ENCODE peak calls at places on chromosomes 1 and 21, in eight cellular contexts. G is RWPE1, Q is ovary, O is H9, W is thoracic aorta, I is GM12864, F is neural progenitor cell, R is osteocyte. D is an unnamed sample.

GRCh38 chr1:40379785-40380452 is 6.4 kb downstream of the SMAP2 start:
- DNase-seq in G (no peak), Q (no peak), O (no peak), W (no peak), I (no peak), F (no peak), R (no peak), D (no peak)

GRCh38 chr1:241396747-241397691 is 40.0 kb upstream of the RGS7 start:
- DNase-seq in G (no peak), Q (no peak), O (no peak), W (no peak), I (no peak), F (no peak), R (no peak), D (no peak)

GRCh38 chr1:35426097-35426586 is 131.1 kb downstream of the KIAA0319L start:
- DNase-seq in G (no peak), Q (no peak), O (no peak), W (no peak), I (no peak), F (no peak), R (no peak), D (no peak)

GRCh38 chr1:228988655-228989054 is 253.4 kb downstream of the RHOU start:
- DNase-seq in G (no peak), Q (peak), O (no peak), W (no peak), I (no peak), F (no peak), R (no peak), D (no peak)

GRCh38 chr1:215567491-215568286 is 585 bp downstream of the KCTD3 start:
- DNase-seq in G (peak), Q (peak), O (peak), W (no peak), I (peak), F (peak), R (no peak), D (peak)

GRCh38 chr1:25820247-25821111 is 725 bp downstream of the MTFR1L start:
- DNase-seq in G (peak), Q (peak), O (peak), W (no peak), I (peak), F (peak), R (no peak), D (peak)

GRCh38 chr1:45730075-45730779 is 20.2 kb downstream of the IPP start:
- DNase-seq in G (peak), Q (no peak), O (no peak), W (no peak), I (no peak), F (no peak), R (no peak), D (no peak)

GRCh38 chr1:48761986-48762385 is 14.7 kb downstream of the BEND5 start:
- DNase-seq in G (no peak), Q (no peak), O (no peak), W (no peak), I (no peak), F (no peak), R (no peak), D (no peak)

GRCh38 chr1:166843769-166844596 is 4.7 kb downstream of the POGK start:
- DNase-seq in G (no peak), Q (no peak), O (no peak), W (no peak), I (no peak), F (no peak), R (peak), D (no peak)

GRCh38 chr1:244322181-244322580 is 129.5 kb downstream of the ADSS2 start:
- DNase-seq in G (no peak), Q (no peak), O (peak), W (no peak), I (no peak), F (no peak), R (no peak), D (no peak)

GRCh38 chr1:228016653-228017355 is 10.0 kb downstream of the WNT3A start:
- DNase-seq in G (no peak), Q (peak), O (no peak), W (no peak), I (no peak), F (no peak), R (no peak), D (peak)

GRCh38 chr1:5296135-5296930 is 641.9 kb downstream of the AJAP1 start:
- DNase-seq in G (no peak), Q (no peak), O (no peak), W (no peak), I (no peak), F (peak), R (no peak), D (no peak)

GRCh38 chr21:16460936-16461335 is 731.2 kb downstream of the USP25 start:
- DNase-seq in G (no peak), Q (no peak), O (peak), W (no peak), I (no peak), F (no peak), R (no peak), D (no peak)

DNA sequence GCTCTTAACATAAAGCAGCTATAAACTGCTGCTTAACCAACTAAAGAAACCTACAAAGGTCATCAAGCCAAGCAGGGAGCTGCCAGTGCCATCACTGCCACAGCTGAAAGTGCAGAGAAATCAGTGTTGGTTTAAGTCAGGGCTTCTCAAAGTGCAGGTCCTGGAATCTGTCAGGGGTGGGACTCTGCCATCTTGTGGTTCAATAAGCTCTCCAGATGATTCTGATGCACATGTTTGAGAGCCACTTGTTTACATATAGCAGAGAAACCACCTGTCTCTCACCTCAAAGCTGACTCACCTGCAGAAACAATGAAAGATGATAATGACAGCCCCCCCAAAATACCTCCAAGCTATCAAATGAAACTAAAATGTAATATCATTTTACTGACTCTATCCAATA is 49.3 kb downstream of the SH3GLB1 start:
- DNase-seq in G (peak), Q (no peak), O (no peak), W (no peak), I (no peak), F (peak), R (no peak), D (no peak)
- TF ChIP-seq CTCF in G (no peak), Q (no peak), O (peak), W (no peak), I (peak), F (peak), R (peak), D (peak)

GRCh38 chr1:184340984-184341383 is 45.8 kb upstream of the C1orf21 start:
- DNase-seq in G (no peak), Q (no peak), O (no peak), W (no peak), I (no peak), F (no peak), R (no peak), D (no peak)
- TF ChIP-seq CTCF in G (no peak), Q (no peak), O (peak), W (no peak), I (peak), F (peak), R (no peak), D (peak)

DNA sequence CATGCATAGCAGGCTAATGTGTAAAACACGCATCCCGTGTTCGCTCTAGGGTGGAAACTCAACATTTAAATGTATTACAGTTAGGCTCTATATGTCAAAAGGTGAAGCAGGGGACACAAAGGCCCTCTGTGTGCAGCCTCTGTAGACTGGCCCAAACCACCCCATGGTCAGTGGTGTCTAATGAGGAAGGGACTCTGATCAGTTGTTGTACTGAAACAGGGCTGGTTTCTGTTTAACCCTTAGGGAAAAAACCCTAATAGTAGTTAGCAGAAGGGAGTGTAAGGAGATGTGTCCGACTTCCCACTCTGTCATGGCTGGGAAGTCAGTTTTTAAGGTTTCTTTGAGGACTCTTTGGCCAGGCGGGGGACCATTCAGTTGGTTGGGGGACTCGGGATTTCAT is 21.5 kb upstream of the CD2 start:
- DNase-seq in G (no peak), Q (no peak), O (no peak), W (no peak), I (no peak), F (no peak), R (no peak), D (no peak)
- TF ChIP-seq CTCF in G (no peak), Q (no peak), O (no peak), W (no peak), I (no peak), F (no peak), R (no peak), D (no peak)

DNA sequence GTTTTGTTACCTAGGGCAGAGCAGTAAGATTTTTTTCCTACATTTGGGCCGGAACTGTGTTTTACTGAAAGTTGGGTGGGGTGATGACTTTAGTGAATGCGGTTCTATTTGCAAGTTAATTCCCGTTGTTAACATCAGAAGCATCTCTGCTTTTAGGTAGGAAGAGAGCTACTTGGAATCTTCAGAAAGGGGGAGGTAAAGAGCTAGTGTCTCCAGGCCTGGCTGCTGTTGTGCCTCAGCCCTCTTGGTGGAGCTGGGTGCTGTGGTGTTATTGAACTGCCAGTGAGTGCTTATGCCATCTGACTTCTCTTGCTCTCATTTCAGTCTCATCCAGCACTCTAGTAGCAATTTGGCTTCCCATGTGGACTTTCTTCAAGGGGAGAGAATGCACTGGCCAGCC is 3.4 kb downstream of the KDM4A start:
- DNase-seq in G (no peak), Q (no peak), O (peak), W (no peak), I (no peak), F (peak), R (no peak), D (no peak)
- TF ChIP-seq CTCF in G (no peak), Q (no peak), O (peak), W (no peak), I (peak), F (peak), R (peak), D (peak)

GRCh38 chr21:37000381-37000780 is 6.1 kb upstream of the RIPPLY3 start:
- DNase-seq in G (no peak), Q (no peak), O (no peak), W (no peak), I (no peak), F (no peak), R (no peak), D (no peak)
- TF ChIP-seq CTCF in G (no peak), Q (no peak), O (no peak), W (no peak), I (peak), F (no peak), R (no peak), D (no peak)

GRCh38 chr1:37096523-37096922 is 62.2 kb upstream of the GRIK3 start:
- DNase-seq in G (no peak), Q (no peak), O (peak), W (no peak), I (no peak), F (peak), R (no peak), D (no peak)
- TF ChIP-seq CTCF in G (no peak), Q (no peak), O (peak), W (no peak), I (peak), F (peak), R (no peak), D (no peak)

GRCh38 chr21:32325706-32326105 is 27.1 kb downstream of the MRAP start:
- DNase-seq in G (no peak), Q (no peak), O (no peak), W (no peak), I (no peak), F (no peak), R (no peak), D (no peak)
- TF ChIP-seq CTCF in G (no peak), Q (no peak), O (no peak), W (no peak), I (no peak), F (no peak), R (no peak), D (no peak)